ENCODE peak calls at places on chromosome 21, in eight cellular contexts. U is cardiac muscle cell; V is Calu3; S is NCI-H1048; N is H9; Q is stimulated activated CD4-positive, alpha-beta T cell treated with anti-CD3 and anti-CD28 coated beads, Interleukin-2, amount 100 ng/mL, for 48 hours; T is MM.1S; W is NT2/D1. D is an unnamed sample.

GRCh38 chr21:44657635-44658183 is at the start of gene KRTAP12-3:
- DNase-seq in Q (no peak), U (no peak), V (no peak), N (peak), S (no peak), W (no peak), T (peak), D (no peak)

GRCh38 chr21:45579383-45580180 is 37.3 kb upstream of the SLC19A1 start:
- DNase-seq in V (no peak), W (no peak), N (no peak), U (no peak), T (no peak), S (no peak), Q (no peak), D (no peak)

GRCh38 chr21:41321211-41321907 is 4.8 kb downstream of the FAM3B start:
- DNase-seq in V (no peak), N (no peak), Q (no peak), T (peak), U (no peak), W (no peak), S (no peak), D (no peak)

GRCh38 chr21:45506836-45507522 is 35.3 kb downstream of the SLC19A1 start:
- DNase-seq in U (no peak), N (no peak), S (no peak), W (no peak), T (no peak), V (no peak), Q (no peak), D (no peak)

GRCh38 chr21:44255519-44255981 is 6.1 kb downstream of the DNMT3L start:
- DNase-seq in U (no peak), T (no peak), N (no peak), Q (no peak), V (no peak), S (no peak), W (no peak), D (no peak)

GRCh38 chr21:27813750-27814149 is 846.9 kb upstream of the ADAMTS5 start:
- DNase-seq in U (no peak), S (no peak), Q (no peak), N (no peak), W (no peak), T (no peak), V (peak), D (no peak)

GRCh38 chr21:46376231-46376628 is 52.3 kb downstream of the PCNT start:
- DNase-seq in V (no peak), T (no peak), Q (no peak), W (no peak), U (no peak), S (no peak), N (no peak), D (no peak)

GRCh38 chr21:15000076-15000475 is 64.7 kb downstream of the NRIP1 start:
- DNase-seq in V (no peak), T (no peak), Q (no peak), N (no peak), W (no peak), S (no peak), U (no peak), D (no peak)

GRCh38 chr21:37917612-37918011 is 1.4 kb upstream of the KCNJ6 start:
- DNase-seq in S (no peak), V (no peak), U (no peak), N (no peak), Q (no peak), W (no peak), T (no peak), D (no peak)

GRCh38 chr21:46121286-46122221 is 23.6 kb downstream of the COL6A2 start:
- DNase-seq in N (peak), S (no peak), U (no peak), V (no peak), T (no peak), W (no peak), Q (no peak), D (no peak)

GRCh38 chr21:43340491-43341348 is 86.2 kb downstream of the SIK1 start:
- DNase-seq in Q (no peak), S (no peak), U (no peak), W (peak), T (no peak), V (peak), N (no peak), D (no peak)

GRCh38 chr21:44495641-44496040 is 40.3 kb downstream of the LRRC3 start:
- DNase-seq in W (no peak), S (no peak), T (no peak), U (peak), Q (no peak), V (no peak), N (no peak), D (no peak)

GRCh38 chr21:36756527-36756926 is 57.6 kb downstream of the SIM2 start:
- DNase-seq in N (no peak), Q (no peak), S (no peak), W (no peak), V (no peak), T (no peak), U (no peak), D (no peak)

GRCh38 chr21:31710586-31710985 is 21.3 kb downstream of the SCAF4 start:
- DNase-seq in U (no peak), S (no peak), N (no peak), W (no peak), T (no peak), Q (no peak), V (no peak), D (no peak)

GRCh38 chr21:42493109-42494060 is 2.6 kb downstream of the RSPH1 start:
- DNase-seq in V (no peak), T (no peak), W (no peak), N (no peak), Q (no peak), S (no peak), U (no peak), D (no peak)

GRCh38 chr21:40846566-40847411 is at the start of gene DSCAM:
- DNase-seq in U (peak), W (peak), T (no peak), N (peak), V (no peak), S (no peak), Q (no peak), D (peak)

GRCh38 chr21:44013380-44014088 is 1.4 kb downstream of the TRAPPC10 start:
- DNase-seq in W (no peak), N (no peak), Q (no peak), T (peak), U (no peak), S (no peak), V (no peak), D (no peak)

GRCh38 chr21:42988234-42988965 is 14.0 kb downstream of the PKNOX1 start:
- DNase-seq in W (no peak), T (no peak), N (peak), V (no peak), U (no peak), Q (no peak), S (no peak), D (no peak)

GRCh38 chr21:37974081-37974480 is 57.8 kb upstream of the KCNJ6 start:
- DNase-seq in W (no peak), N (no peak), T (no peak), Q (no peak), S (no peak), U (no peak), V (no peak), D (no peak)

GRCh38 chr21:28865488-28866186 is 127.0 kb downstream of the LTN1 start:
- DNase-seq in N (no peak), S (no peak), W (no peak), T (no peak), V (no peak), Q (no peak), U (no peak), D (no peak)